ENCODE peak calls at places on chromosomes 7 and 10, in five cellular contexts. Z, W, T, R and U are unnamed samples.

GRCh38 chr10:79946270-79947082 is 2.4 kb downstream of the SFTPD start:
- DNase-seq in Z (no peak), W (no peak), T (no peak), R (no peak), U (no peak)

GRCh38 chr10:44478040-44478439 is 93.1 kb upstream of the CXCL12 start:
- DNase-seq in Z (peak; percentile 68), W (no peak), T (no peak), R (no peak), U (no peak)

GRCh38 chr7:157826566-157826965 is 489.8 kb downstream of the DNAJB6 start:
- DNase-seq in Z (no peak), W (no peak), T (no peak), R (no peak), U (no peak)

GRCh38 chr7:6500691-6501090 is 50.6 kb downstream of the GRID2IP start:
- DNase-seq in Z (no peak), W (no peak), T (no peak), R (no peak), U (no peak)

GRCh38 chr10:79318369-79318768 is 28.9 kb upstream of the PPIF start:
- DNase-seq in Z (no peak), W (no peak), T (no peak), R (no peak), U (no peak)

GRCh38 chr10:71878327-71879034 is 27.4 kb upstream of the PSAP start:
- DNase-seq in Z (no peak), W (no peak), T (peak; percentile 31), R (no peak), U (no peak)

GRCh38 chr10:114708717-114709352 is 50.8 kb upstream of the ABLIM1 start:
- DNase-seq in Z (peak; percentile 71), W (no peak), T (peak; percentile 40), R (no peak), U (peak; percentile 33)

GRCh38 chr10:52992569-52992968 is 220.0 kb upstream of the MBL2 start:
- DNase-seq in Z (no peak), W (no peak), T (no peak), R (no peak), U (no peak)

GRCh38 chr7:133019590-133019989 is 62.3 kb downstream of the CHCHD3 start:
- DNase-seq in Z (no peak), W (no peak), T (no peak), R (no peak), U (no peak)

GRCh38 chr7:105009667-105010537 is 4.1 kb upstream of the KMT2E start:
- DNase-seq in Z (no peak), W (no peak), T (no peak), R (no peak), U (no peak)

GRCh38 chr7:68699090-68699711 is 899.1 kb upstream of the AUTS2 start:
- DNase-seq in Z (peak; percentile 92), W (no peak), T (no peak), R (no peak), U (no peak)

GRCh38 chr10:15781381-15781960 is 61.7 kb upstream of the ITGA8 start:
- DNase-seq in Z (no peak), W (no peak), T (no peak), R (no peak), U (no peak)

GRCh38 chr7:147492621-147493020 is 1097.9 kb upstream of the C7orf33 start:
- DNase-seq in Z (peak; percentile 23), W (no peak), T (no peak), R (no peak), U (no peak)

GRCh38 chr10:26486985-26487850 is 49.1 kb downstream of the APBB1IP start:
- DNase-seq in Z (peak; percentile 85), W (no peak), T (no peak), R (no peak), U (peak; percentile 38)

GRCh38 chr10:84076540-84077195 is 62.6 kb upstream of the GHITM start:
- DNase-seq in Z (peak; percentile 79), W (no peak), T (peak; percentile 68), R (no peak), U (no peak)

GRCh38 chr10:644076-644942 is 45.2 kb downstream of the DIP2C start:
- DNase-seq in Z (no peak), W (no peak), T (no peak), R (no peak), U (no peak)

GRCh38 chr10:94138391-94138790 is 144.7 kb downstream of the PLCE1 start:
- DNase-seq in Z (no peak), W (no peak), T (no peak), R (no peak), U (no peak)

GRCh38 chr7:104548861-104549260 is 220.5 kb downstream of the LHFPL3 start:
- DNase-seq in Z (no peak), W (no peak), T (peak; percentile 50), R (no peak), U (peak; percentile 1)

GRCh38 chr10:47244560-47245500 is 55.2 kb upstream of the GDF10 start:
- DNase-seq in Z (no peak), W (no peak), T (no peak), R (no peak), U (no peak)

GRCh38 chr7:49822862-49823261 is 49.4 kb downstream of the VWC2 start:
- DNase-seq in Z (peak; percentile 2), W (no peak), T (no peak), R (peak; percentile 17), U (no peak)

GRCh38 chr7:155336812-155337602 is 39.3 kb downstream of the INSIG1 start:
- DNase-seq in Z (no peak), W (no peak), T (no peak), R (peak; percentile 84), U (no peak)

GRCh38 chr10:45653454-45653853 is 19.1 kb downstream of the ZFAND4 start:
- DNase-seq in Z (no peak), W (no peak), T (no peak), R (no peak), U (no peak)

GRCh38 chr7:53022893-53023292 is 12.5 kb upstream of the POM121L12 start:
- DNase-seq in Z (no peak), W (no peak), T (no peak), R (no peak), U (no peak)

GRCh38 chr10:98028168-98028770 is 2.2 kb downstream of the CRTAC1 start:
- DNase-seq in Z (peak; percentile 59), W (peak; percentile 24), T (peak; percentile 91), R (peak; percentile 75), U (peak; percentile 59)

GRCh38 chr10:33174674-33175073 is 159.8 kb downstream of the NRP1 start:
- DNase-seq in Z (no peak), W (no peak), T (no peak), R (no peak), U (no peak)

GRCh38 chr7:19009936-19010280 is 107.5 kb downstream of the TWIST1 start:
- DNase-seq in Z (no peak), W (no peak), T (no peak), R (no peak), U (no peak)

GRCh38 chr10:88254091-88254490 is 329.0 kb downstream of the RNLS start:
- DNase-seq in Z (peak; percentile 64), W (no peak), T (no peak), R (no peak), U (no peak)

GRCh38 chr10:63521389-63522128 is at the start of gene REEP3:
- DNase-seq in Z (peak; percentile 86), W (peak; percentile 72), T (peak; percentile 91), R (peak; percentile 66), U (peak; percentile 70)

GRCh38 chr7:137642467-137642866 is 204.3 kb downstream of the DGKI start:
- DNase-seq in Z (no peak), W (no peak), T (no peak), R (no peak), U (no peak)

GRCh38 chr7:37040330-37040729 is 316.0 kb upstream of the AOAH start:
- DNase-seq in Z (no peak), W (no peak), T (no peak), R (no peak), U (no peak)

GRCh38 chr7:18693401-18693800 is 197.9 kb downstream of the HDAC9 start:
- DNase-seq in Z (peak; percentile 92), W (no peak), T (peak; percentile 68), R (no peak), U (no peak)

GRCh38 chr7:80671744-80672143 is 33.3 kb downstream of the CD36 start:
- DNase-seq in Z (no peak), W (no peak), T (no peak), R (no peak), U (no peak)
- H3K27ac ChIP-seq in Z (no peak overlapping the region), W (no peak overlapping the region), T (no peak overlapping the region), R (no peak overlapping the region), U (no peak overlapping the region)

DNA sequence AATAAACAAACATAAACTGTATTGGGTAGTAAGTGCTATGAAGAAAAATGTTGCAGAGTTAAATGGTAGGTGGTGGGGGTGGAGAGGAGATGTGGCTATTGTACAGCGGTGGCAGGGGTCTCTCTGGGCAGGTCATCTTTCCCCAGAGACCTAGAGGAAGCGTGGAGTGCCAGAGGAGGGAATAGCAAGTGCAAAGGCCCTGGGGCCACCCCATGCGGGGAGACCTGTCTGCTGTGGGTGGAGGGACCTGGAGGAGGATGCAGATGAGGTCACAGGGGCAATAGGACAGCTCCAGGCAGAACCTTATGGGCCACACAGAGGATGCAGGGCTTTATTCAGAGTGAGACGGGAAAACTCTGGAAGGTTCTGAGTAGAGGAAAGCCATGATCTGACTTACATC is 47.5 kb downstream of the DLG5 start:
- DNase-seq in Z (no peak), W (no peak), T (no peak), R (no peak), U (no peak)
- H3K27ac ChIP-seq in Z (peak overlapping the region; percentile 25), W (no peak overlapping the region), T (peak overlapping the region; percentile 93), R (no peak overlapping the region), U (no peak overlapping the region)

DNA sequence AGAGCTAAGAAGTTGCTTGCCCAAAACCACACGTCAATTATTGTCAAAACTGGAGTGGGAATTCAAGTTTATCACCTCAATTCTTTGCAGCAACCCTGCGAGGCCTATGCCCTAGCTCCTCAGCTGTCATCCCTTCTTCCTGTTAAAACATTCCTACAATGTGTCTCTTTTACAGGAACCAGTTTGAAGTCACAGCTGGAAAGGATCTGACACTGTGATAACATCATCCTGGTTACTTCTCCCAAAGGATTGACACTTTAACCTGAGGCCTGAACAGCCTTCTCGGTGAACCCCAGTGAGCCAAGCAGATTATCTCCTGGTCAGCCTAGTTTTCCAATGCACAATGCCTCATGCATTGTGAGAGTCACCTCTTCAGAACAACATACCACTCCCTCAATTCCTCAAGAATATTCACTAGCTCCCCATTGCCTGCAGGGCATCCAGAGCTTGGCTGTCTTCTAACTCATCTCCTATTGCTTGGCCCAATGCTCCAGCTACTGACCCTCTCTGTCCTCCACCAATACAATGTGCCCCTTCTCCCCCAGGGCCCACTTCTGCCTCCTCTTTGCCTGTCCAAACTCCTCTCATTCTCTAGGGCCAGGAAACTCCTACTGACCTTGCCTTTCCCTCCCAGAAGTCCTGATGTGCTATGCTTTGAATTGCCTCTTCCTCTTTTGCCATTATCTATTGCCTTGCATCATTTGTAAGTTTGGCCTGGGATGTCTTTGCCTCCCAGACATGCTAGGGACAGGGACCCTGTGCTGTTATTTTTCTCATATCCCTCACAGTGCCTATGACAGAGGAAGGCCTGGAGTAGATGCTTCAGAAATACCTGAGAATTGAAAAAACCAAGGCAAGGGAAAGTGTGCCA is 10.4 kb upstream of the DLG5 start:
- DNase-seq in Z (no peak), W (no peak), T (no peak), R (no peak), U (no peak)
- H3K27ac ChIP-seq in Z (no peak overlapping the region), W (no peak overlapping the region), T (no peak overlapping the region), R (no peak overlapping the region), U (no peak overlapping the region)

DNA sequence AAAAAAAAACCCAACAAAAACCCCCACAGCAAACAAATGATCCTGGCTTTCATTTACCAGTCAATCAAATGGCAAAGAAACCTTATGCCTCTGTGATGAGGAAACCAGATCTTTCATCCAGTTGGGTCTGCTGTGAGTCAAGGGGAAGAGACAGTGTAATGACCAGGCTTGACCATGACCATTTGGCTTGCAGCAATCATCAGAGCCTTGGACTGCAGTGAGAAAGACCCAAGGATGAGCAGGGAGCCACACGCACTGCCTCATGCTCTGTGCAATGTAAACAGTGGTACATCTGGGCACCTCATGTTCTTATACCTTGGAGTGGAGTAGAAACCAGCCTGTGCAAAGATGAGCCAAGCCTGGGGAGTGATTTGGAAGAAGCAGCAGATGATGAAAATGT is 284.7 kb upstream of the HABP2 start:
- DNase-seq in Z (no peak), W (no peak), T (no peak), R (no peak), U (no peak)
- H3K27ac ChIP-seq in Z (no peak overlapping the region), W (no peak overlapping the region), T (no peak overlapping the region), R (no peak overlapping the region), U (no peak overlapping the region)